ENCODE peak calls at places on chromosomes 2 and 18, in nine cellular contexts. X is ovary; K is B cell; D is activated naive CD8-positive, alpha-beta T cell treated with anti-CD3 and anti-CD28 coated beads, Interleukin-2, amount 50 U/mL, for 16 hours; O is NCI-H446 treated with DMSO at 0.1 percent for 48 hours; H is stimulated activated CD8-positive, alpha-beta memory T cell treated with anti-CD3 and anti-CD28 coated beads, Interleukin-4, amount 100 ng/mL, for 1 hour; W is adipocyte; I is anterior cingulate cortex; E is NCI-H1436 treated with DMSO at 0.1 percent for 48 hours. Q is an unnamed sample.

GRCh38 chr2:45643543-45644542 is 7.6 kb upstream of the PRKCE start:
- DNase-seq in H (no peak), I (no peak), K (peak; percentile 60), O (no peak), D (peak; percentile 38), E (no peak), W (peak; percentile 87), X (peak; percentile 76), Q (peak; percentile 95)

GRCh38 chr18:55588001-55588875 is at the start of gene TCF4:
- DNase-seq in E (no peak), O (peak; percentile 62), D (no peak), K (peak; percentile 42), W (peak; percentile 79), X (peak; percentile 62), I (peak; percentile 47), H (no peak), Q (no peak)

GRCh38 chr2:70111752-70112591 is 24.7 kb downstream of the PCBP1 start:
- DNase-seq in K (no peak), I (no peak), W (peak; percentile 70), E (no peak), H (no peak), X (no peak), D (no peak), O (no peak), Q (peak; percentile 51)

GRCh38 chr2:224405841-224406370 is 4.0 kb upstream of the FAM124B start:
- DNase-seq in O (peak; percentile 35), H (no peak), I (no peak), E (no peak), X (no peak), K (no peak), W (no peak), D (no peak), Q (no peak)

GRCh38 chr2:69565431-69565839 is 78.1 kb downstream of the AAK1 start:
- DNase-seq in O (no peak), X (peak; percentile 39), K (peak; percentile 74), W (peak; percentile 46), H (peak; percentile 43), E (no peak), D (peak; percentile 42), I (no peak), Q (no peak)

GRCh38 chr18:28177828-28178635 is 1.1 kb upstream of the CDH2 start:
- DNase-seq in E (no peak), I (peak; percentile 68), X (peak; percentile 68), D (no peak), H (no peak), W (peak; percentile 90), K (no peak), O (peak; percentile 24), Q (no peak)

GRCh38 chr18:58870621-58871020 is 5.9 kb downstream of the ZNF532 start:
- DNase-seq in K (no peak), X (no peak), I (no peak), H (no peak), E (no peak), O (no peak), W (no peak), D (no peak), Q (no peak)

GRCh38 chr2:39160982-39161381 is 40.1 kb upstream of the SOS1 start:
- DNase-seq in W (peak; percentile 82), X (no peak), E (no peak), H (no peak), K (no peak), O (no peak), D (no peak), I (no peak), Q (no peak)

Q was measured in mesenteric fat pad.